ENCODE peak calls at places on chromosomes 12 and 14, in six cellular contexts. E is AML-193; Y is IMR-90; N is Daoy; Q is activated T-cell treated with anti-CD3 and anti-CD28 coated beads, Interleukin-2, amount 50 U/mL, for 72 hours; O is adrenal gland. R is an unnamed sample.

GRCh38 chr12:70691018-70691672 is 53.9 kb upstream of the PTPRB start:
- DNase-seq in E (no peak), Y (peak), N (peak), Q (no peak), O (no peak), R (no peak)

GRCh38 chr14:74882103-74882920 is 596 bp downstream of the DLST start:
- DNase-seq in E (peak), Y (peak), N (peak), Q (peak), O (no peak), R (peak)

GRCh38 chr14:85333313-85333712 is 196.6 kb upstream of the FLRT2 start:
- DNase-seq in E (no peak), Y (peak), N (peak), Q (no peak), O (no peak), R (no peak)

GRCh38 chr12:68102163-68102562 is 57.4 kb downstream of the IFNG start:
- DNase-seq in E (no peak), Y (no peak), N (no peak), Q (no peak), O (no peak), R (no peak)

GRCh38 chr14:100537701-100538565 is 49.3 kb downstream of the BEGAIN start:
- DNase-seq in E (no peak), Y (no peak), N (no peak), Q (no peak), O (peak), R (peak)

GRCh38 chr12:20624718-20625117 is 70.4 kb upstream of the SLCO1C1 start:
- DNase-seq in E (no peak), Y (peak), N (peak), Q (no peak), O (no peak), R (no peak)

GRCh38 chr14:66982247-66982646 is 207.0 kb upstream of the GARIN2 start:
- DNase-seq in E (no peak), Y (no peak), N (no peak), Q (no peak), O (no peak), R (no peak)

GRCh38 chr14:77980475-77981321 is 180.8 kb downstream of the ADCK1 start:
- DNase-seq in E (no peak), Y (no peak), N (no peak), Q (no peak), O (peak), R (peak)

GRCh38 chr12:3553681-3554546 is 62.9 kb downstream of the PRMT8 start:
- DNase-seq in E (no peak), Y (no peak), N (peak), Q (no peak), O (no peak), R (no peak)

GRCh38 chr12:14185441-14186192 is 179.9 kb upstream of the ATF7IP start:
- DNase-seq in E (peak), Y (peak), N (peak), Q (peak), O (peak), R (no peak)

GRCh38 chr12:77152623-77153193 is 87.3 kb upstream of the E2F7 start:
- DNase-seq in E (peak), Y (peak), N (peak), Q (no peak), O (no peak), R (no peak)

GRCh38 chr14:57508756-57509155 is 15.1 kb upstream of the CCDC198 start:
- DNase-seq in E (no peak), Y (no peak), N (no peak), Q (no peak), O (no peak), R (no peak)

GRCh38 chr14:92316116-92316515 is 6.8 kb upstream of the SLC24A4 start:
- DNase-seq in E (no peak), Y (no peak), N (no peak), Q (no peak), O (no peak), R (no peak)

GRCh38 chr14:26163761-26164160 is 434.1 kb downstream of the NOVA1 start:
- DNase-seq in E (peak), Y (peak), N (peak), Q (no peak), O (no peak), R (no peak)

GRCh38 chr14:94584591-94585280 is 3.5 kb downstream of the SERPINA5 start:
- DNase-seq in E (no peak), Y (no peak), N (no peak), Q (no peak), O (no peak), R (no peak)

GRCh38 chr12:70059373-70059772 is 183.9 kb upstream of the CNOT2 start:
- DNase-seq in E (no peak), Y (no peak), N (no peak), Q (no peak), O (no peak), R (no peak)

GRCh38 chr12:68480526-68480925 is 130.2 kb upstream of the RAP1B start:
- DNase-seq in E (no peak), Y (no peak), N (no peak), Q (peak), O (no peak), R (no peak)

GRCh38 chr14:75487155-75487671 is 35.1 kb upstream of the BATF start:
- DNase-seq in E (peak), Y (no peak), N (no peak), Q (peak), O (no peak), R (no peak)

GRCh38 chr12:132450391-132451171 is 39.4 kb upstream of the FBRSL1 start:
- DNase-seq in E (no peak), Y (no peak), N (no peak), Q (no peak), O (no peak), R (peak)

GRCh38 chr14:61385002-61385685 is 63.8 kb downstream of the PRKCH start:
- DNase-seq in E (no peak), Y (no peak), N (no peak), Q (peak), O (no peak), R (no peak)

GRCh38 chr14:46417066-46417465 is 234.5 kb downstream of the RPL10L start:
- DNase-seq in E (no peak), Y (no peak), N (no peak), Q (no peak), O (no peak), R (no peak)

GRCh38 chr14:100688598-100689499 is 37.8 kb upstream of the DLK1 start:
- DNase-seq in E (no peak), Y (peak), N (peak), Q (no peak), O (no peak), R (peak)

GRCh38 chr14:91417983-91418386 is 365 bp upstream of the CCDC88C start:
- DNase-seq in E (peak), Y (no peak), N (peak), Q (peak), O (no peak), R (no peak)

GRCh38 chr12:116266220-116266619 is 11.3 kb downstream of the MED13L start:
- DNase-seq in E (no peak), Y (peak), N (peak), Q (no peak), O (no peak), R (no peak)

GRCh38 chr14:92702441-92702918 is 45.9 kb downstream of the LGMN start:
- DNase-seq in E (peak), Y (no peak), N (no peak), Q (no peak), O (no peak), R (no peak)

GRCh38 chr12:6549379-6550151 is 6.3 kb downstream of the IFFO1 start:
- DNase-seq in E (no peak), Y (no peak), N (no peak), Q (no peak), O (no peak), R (no peak)

GRCh38 chr14:57512221-57512620 is 18.6 kb upstream of the CCDC198 start:
- DNase-seq in E (no peak), Y (no peak), N (no peak), Q (no peak), O (no peak), R (no peak)

GRCh38 chr12:107336705-107337104 is 243.4 kb upstream of the CRY1 start:
- DNase-seq in E (no peak), Y (no peak), N (no peak), Q (no peak), O (no peak), R (no peak)

R was measured in left lung.